ENCODE peak calls at places on chromosomes 16 and 17, in seven cellular contexts. One of them, this sample, is unnamed.

GRCh38 chr16:65745-66144 is 6.7 kb downstream of the RHBDF1 start:
- DNase-seq in Right ventricle myocardium inferior: peak; percentile 93
- DNase-seq in NCI-H345: peak; percentile 71
- DNase-seq in SW480: peak; percentile 53
- DNase-seq in stimulated activated CD8-positive, alpha-beta memory T cell treated with anti-CD3 and anti-CD28 coated beads, Interleukin-2, amount 100 ng/mL, for 1 hour: peak; percentile 72
- DNase-seq in aorta: peak; percentile 88
- DNase-seq in posterior cingulate gyrus: peak; percentile 82
- DNase-seq in this sample: peak; percentile 91

GRCh38 chr17:20063665-20064648 is 54.8 kb downstream of the SPECC1 start:
- DNase-seq in stimulated activated CD8-positive, alpha-beta memory T cell treated with anti-CD3 and anti-CD28 coated beads, Interleukin-2, amount 100 ng/mL, for 1 hour: no peak
- DNase-seq in Right ventricle myocardium inferior: peak; percentile 85
- DNase-seq in posterior cingulate gyrus: peak; percentile 53
- DNase-seq in SW480: no peak
- DNase-seq in NCI-H345: peak; percentile 12
- DNase-seq in aorta: peak; percentile 90
- DNase-seq in this sample: no peak

GRCh38 chr16:27390157-27390556 is 11.8 kb upstream of the IL21R start:
- DNase-seq in Right ventricle myocardium inferior: no peak
- DNase-seq in NCI-H345: no peak
- DNase-seq in stimulated activated CD8-positive, alpha-beta memory T cell treated with anti-CD3 and anti-CD28 coated beads, Interleukin-2, amount 100 ng/mL, for 1 hour: no peak
- DNase-seq in aorta: no peak
- DNase-seq in SW480: no peak
- DNase-seq in posterior cingulate gyrus: no peak
- DNase-seq in this sample: no peak

GRCh38 chr17:78040561-78041400 is 82.3 kb downstream of the TNRC6C start:
- DNase-seq in posterior cingulate gyrus: peak; percentile 71
- DNase-seq in aorta: peak; percentile 70
- DNase-seq in stimulated activated CD8-positive, alpha-beta memory T cell treated with anti-CD3 and anti-CD28 coated beads, Interleukin-2, amount 100 ng/mL, for 1 hour: no peak
- DNase-seq in SW480: peak; percentile 85
- DNase-seq in Right ventricle myocardium inferior: peak; percentile 79
- DNase-seq in NCI-H345: peak; percentile 86
- DNase-seq in this sample: peak; percentile 82

GRCh38 chr17:44738214-44738906 is 20.4 kb upstream of the ADAM11 start:
- DNase-seq in Right ventricle myocardium inferior: no peak
- DNase-seq in posterior cingulate gyrus: no peak
- DNase-seq in aorta: peak; percentile 22
- DNase-seq in SW480: no peak
- DNase-seq in stimulated activated CD8-positive, alpha-beta memory T cell treated with anti-CD3 and anti-CD28 coated beads, Interleukin-2, amount 100 ng/mL, for 1 hour: no peak
- DNase-seq in NCI-H345: no peak
- DNase-seq in this sample: no peak

GRCh38 chr17:57665696-57666095 is 79.4 kb downstream of the CCDC182 start:
- DNase-seq in posterior cingulate gyrus: no peak
- DNase-seq in NCI-H345: no peak
- DNase-seq in stimulated activated CD8-positive, alpha-beta memory T cell treated with anti-CD3 and anti-CD28 coated beads, Interleukin-2, amount 100 ng/mL, for 1 hour: no peak
- DNase-seq in SW480: no peak
- DNase-seq in aorta: no peak
- DNase-seq in Right ventricle myocardium inferior: no peak
- DNase-seq in this sample: peak; percentile 68

GRCh38 chr17:42183741-42184711 is 1.2 kb downstream of the HCRT start:
- DNase-seq in aorta: peak; percentile 88
- DNase-seq in NCI-H345: peak; percentile 76
- DNase-seq in stimulated activated CD8-positive, alpha-beta memory T cell treated with anti-CD3 and anti-CD28 coated beads, Interleukin-2, amount 100 ng/mL, for 1 hour: peak; percentile 51
- DNase-seq in SW480: peak; percentile 54
- DNase-seq in posterior cingulate gyrus: peak; percentile 57
- DNase-seq in Right ventricle myocardium inferior: peak; percentile 87
- DNase-seq in this sample: peak; percentile 84

GRCh38 chr16:84774810-84775209 is 45.0 kb upstream of the CRISPLD2 start:
- DNase-seq in NCI-H345: no peak
- DNase-seq in Right ventricle myocardium inferior: no peak
- DNase-seq in posterior cingulate gyrus: no peak
- DNase-seq in stimulated activated CD8-positive, alpha-beta memory T cell treated with anti-CD3 and anti-CD28 coated beads, Interleukin-2, amount 100 ng/mL, for 1 hour: no peak
- DNase-seq in aorta: no peak
- DNase-seq in SW480: no peak
- DNase-seq in this sample: no peak

GRCh38 chr17:78118801-78119241 is 9.7 kb downstream of the TMC6 start:
- DNase-seq in aorta: peak; percentile 42
- DNase-seq in posterior cingulate gyrus: no peak
- DNase-seq in NCI-H345: no peak
- DNase-seq in stimulated activated CD8-positive, alpha-beta memory T cell treated with anti-CD3 and anti-CD28 coated beads, Interleukin-2, amount 100 ng/mL, for 1 hour: no peak
- DNase-seq in SW480: no peak
- DNase-seq in Right ventricle myocardium inferior: peak; percentile 46
- DNase-seq in this sample: no peak

GRCh38 chr17:45843722-45844121 is 959 bp upstream of the SPPL2C start:
- DNase-seq in aorta: no peak
- DNase-seq in Right ventricle myocardium inferior: no peak
- DNase-seq in stimulated activated CD8-positive, alpha-beta memory T cell treated with anti-CD3 and anti-CD28 coated beads, Interleukin-2, amount 100 ng/mL, for 1 hour: no peak
- DNase-seq in NCI-H345: no peak
- DNase-seq in posterior cingulate gyrus: no peak
- DNase-seq in SW480: no peak
- DNase-seq in this sample: no peak

GRCh38 chr17:71922439-71922838 is 198.4 kb upstream of the SOX9 start:
- DNase-seq in aorta: no peak
- DNase-seq in posterior cingulate gyrus: no peak
- DNase-seq in stimulated activated CD8-positive, alpha-beta memory T cell treated with anti-CD3 and anti-CD28 coated beads, Interleukin-2, amount 100 ng/mL, for 1 hour: no peak
- DNase-seq in SW480: peak; percentile 90
- DNase-seq in NCI-H345: no peak
- DNase-seq in Right ventricle myocardium inferior: no peak
- DNase-seq in this sample: no peak

GRCh38 chr16:15404792-15405191 is 9.2 kb downstream of the MPV17L start:
- DNase-seq in NCI-H345: no peak
- DNase-seq in stimulated activated CD8-positive, alpha-beta memory T cell treated with anti-CD3 and anti-CD28 coated beads, Interleukin-2, amount 100 ng/mL, for 1 hour: no peak
- DNase-seq in Right ventricle myocardium inferior: no peak
- DNase-seq in posterior cingulate gyrus: no peak
- DNase-seq in SW480: no peak
- DNase-seq in aorta: no peak
- DNase-seq in this sample: no peak

GRCh38 chr17:75273968-75274708 is 3.1 kb upstream of the MIF4GD start:
- DNase-seq in SW480: no peak
- DNase-seq in stimulated activated CD8-positive, alpha-beta memory T cell treated with anti-CD3 and anti-CD28 coated beads, Interleukin-2, amount 100 ng/mL, for 1 hour: no peak
- DNase-seq in Right ventricle myocardium inferior: no peak
- DNase-seq in posterior cingulate gyrus: no peak
- DNase-seq in NCI-H345: no peak
- DNase-seq in aorta: no peak
- DNase-seq in this sample: no peak

GRCh38 chr17:60745544-60745943 is 67.9 kb downstream of the BCAS3 start:
- DNase-seq in NCI-H345: no peak
- DNase-seq in stimulated activated CD8-positive, alpha-beta memory T cell treated with anti-CD3 and anti-CD28 coated beads, Interleukin-2, amount 100 ng/mL, for 1 hour: no peak
- DNase-seq in SW480: no peak
- DNase-seq in Right ventricle myocardium inferior: no peak
- DNase-seq in aorta: no peak
- DNase-seq in posterior cingulate gyrus: no peak
- DNase-seq in this sample: no peak

GRCh38 chr17:79362996-79363305 is 247.9 kb downstream of the RBFOX3 start:
- DNase-seq in SW480: no peak
- DNase-seq in NCI-H345: no peak
- DNase-seq in aorta: no peak
- DNase-seq in posterior cingulate gyrus: no peak
- DNase-seq in stimulated activated CD8-positive, alpha-beta memory T cell treated with anti-CD3 and anti-CD28 coated beads, Interleukin-2, amount 100 ng/mL, for 1 hour: no peak
- DNase-seq in Right ventricle myocardium inferior: no peak
- DNase-seq in this sample: no peak

GRCh38 chr17:80774146-80774545 is 217.5 kb upstream of the CHMP6 start:
- DNase-seq in NCI-H345: no peak
- DNase-seq in Right ventricle myocardium inferior: no peak
- DNase-seq in aorta: no peak
- DNase-seq in stimulated activated CD8-positive, alpha-beta memory T cell treated with anti-CD3 and anti-CD28 coated beads, Interleukin-2, amount 100 ng/mL, for 1 hour: no peak
- DNase-seq in SW480: no peak
- DNase-seq in posterior cingulate gyrus: no peak
- DNase-seq in this sample: no peak

GRCh38 chr17:51119415-51120356 is 982 bp downstream of the SPAG9 start:
- DNase-seq in aorta: peak; percentile 63
- DNase-seq in SW480: peak; percentile 58
- DNase-seq in posterior cingulate gyrus: no peak
- DNase-seq in NCI-H345: peak; percentile 6
- DNase-seq in Right ventricle myocardium inferior: peak; percentile 86
- DNase-seq in stimulated activated CD8-positive, alpha-beta memory T cell treated with anti-CD3 and anti-CD28 coated beads, Interleukin-2, amount 100 ng/mL, for 1 hour: peak; percentile 13
- DNase-seq in this sample: peak; percentile 77

GRCh38 chr17:413706-414440 is 61.3 kb upstream of the RPH3AL start:
- DNase-seq in NCI-H345: no peak
- DNase-seq in posterior cingulate gyrus: no peak
- DNase-seq in stimulated activated CD8-positive, alpha-beta memory T cell treated with anti-CD3 and anti-CD28 coated beads, Interleukin-2, amount 100 ng/mL, for 1 hour: no peak
- DNase-seq in Right ventricle myocardium inferior: no peak
- DNase-seq in aorta: no peak
- DNase-seq in SW480: no peak
- DNase-seq in this sample: no peak

GRCh38 chr17:39264119-39264518 is 38.4 kb upstream of the STAC2 start:
- DNase-seq in SW480: no peak
- DNase-seq in posterior cingulate gyrus: no peak
- DNase-seq in Right ventricle myocardium inferior: no peak
- DNase-seq in stimulated activated CD8-positive, alpha-beta memory T cell treated with anti-CD3 and anti-CD28 coated beads, Interleukin-2, amount 100 ng/mL, for 1 hour: no peak
- DNase-seq in NCI-H345: no peak
- DNase-seq in aorta: no peak
- DNase-seq in this sample: no peak

GRCh38 chr17:42275527-42276358 is 448 bp downstream of the STAT5B start:
- DNase-seq in NCI-H345: peak; percentile 57
- DNase-seq in posterior cingulate gyrus: no peak
- DNase-seq in Right ventricle myocardium inferior: peak; percentile 71
- DNase-seq in stimulated activated CD8-positive, alpha-beta memory T cell treated with anti-CD3 and anti-CD28 coated beads, Interleukin-2, amount 100 ng/mL, for 1 hour: no peak
- DNase-seq in aorta: peak; percentile 45
- DNase-seq in SW480: peak; percentile 32
- DNase-seq in this sample: no peak

GRCh38 chr17:19304209-19304608 is 58.3 kb downstream of the B9D1 start:
- DNase-seq in stimulated activated CD8-positive, alpha-beta memory T cell treated with anti-CD3 and anti-CD28 coated beads, Interleukin-2, amount 100 ng/mL, for 1 hour: no peak
- DNase-seq in aorta: peak; percentile 78
- DNase-seq in posterior cingulate gyrus: no peak
- DNase-seq in Right ventricle myocardium inferior: no peak
- DNase-seq in NCI-H345: no peak
- DNase-seq in SW480: peak; percentile 63
- DNase-seq in this sample: peak; percentile 88

GRCh38 chr17:48907713-48908046 is 527 bp upstream of the UBE2Z start:
- DNase-seq in aorta: no peak
- DNase-seq in Right ventricle myocardium inferior: no peak
- DNase-seq in SW480: no peak
- DNase-seq in posterior cingulate gyrus: no peak
- DNase-seq in stimulated activated CD8-positive, alpha-beta memory T cell treated with anti-CD3 and anti-CD28 coated beads, Interleukin-2, amount 100 ng/mL, for 1 hour: no peak
- DNase-seq in NCI-H345: peak; percentile 39
- DNase-seq in this sample: no peak

GRCh38 chr17:44384281-44384822 is 5.1 kb downstream of the ITGA2B start:
- DNase-seq in posterior cingulate gyrus: no peak
- DNase-seq in aorta: no peak
- DNase-seq in NCI-H345: no peak
- DNase-seq in stimulated activated CD8-positive, alpha-beta memory T cell treated with anti-CD3 and anti-CD28 coated beads, Interleukin-2, amount 100 ng/mL, for 1 hour: no peak
- DNase-seq in SW480: no peak
- DNase-seq in Right ventricle myocardium inferior: no peak
- DNase-seq in this sample: no peak

GRCh38 chr17:68783861-68784260 is 171.3 kb downstream of the ABCA8 start:
- DNase-seq in SW480: no peak
- DNase-seq in posterior cingulate gyrus: no peak
- DNase-seq in aorta: no peak
- DNase-seq in NCI-H345: no peak
- DNase-seq in Right ventricle myocardium inferior: no peak
- DNase-seq in stimulated activated CD8-positive, alpha-beta memory T cell treated with anti-CD3 and anti-CD28 coated beads, Interleukin-2, amount 100 ng/mL, for 1 hour: no peak
- DNase-seq in this sample: no peak

GRCh38 chr16:4529085-4530060 is 9.2 kb downstream of the CDIP1 start:
- DNase-seq in Right ventricle myocardium inferior: no peak
- DNase-seq in aorta: no peak
- DNase-seq in NCI-H345: peak; percentile 14
- DNase-seq in SW480: no peak
- DNase-seq in stimulated activated CD8-positive, alpha-beta memory T cell treated with anti-CD3 and anti-CD28 coated beads, Interleukin-2, amount 100 ng/mL, for 1 hour: no peak
- DNase-seq in posterior cingulate gyrus: no peak
- DNase-seq in this sample: no peak

GRCh38 chr17:57649731-57650484 is 95.2 kb downstream of the CCDC182 start:
- DNase-seq in stimulated activated CD8-positive, alpha-beta memory T cell treated with anti-CD3 and anti-CD28 coated beads, Interleukin-2, amount 100 ng/mL, for 1 hour: no peak
- DNase-seq in posterior cingulate gyrus: no peak
- DNase-seq in aorta: no peak
- DNase-seq in SW480: no peak
- DNase-seq in Right ventricle myocardium inferior: no peak
- DNase-seq in NCI-H345: no peak
- DNase-seq in this sample: no peak

GRCh38 chr16:85112364-85112763 is at the start of gene CIBAR2:
- DNase-seq in aorta: no peak
- DNase-seq in posterior cingulate gyrus: no peak
- DNase-seq in stimulated activated CD8-positive, alpha-beta memory T cell treated with anti-CD3 and anti-CD28 coated beads, Interleukin-2, amount 100 ng/mL, for 1 hour: no peak
- DNase-seq in Right ventricle myocardium inferior: peak; percentile 42
- DNase-seq in SW480: no peak
- DNase-seq in NCI-H345: peak; percentile 3
- DNase-seq in this sample: no peak

This sample was measured in cardiac septum.